ENCODE peak calls at places on chromosomes 6 and 20, in eight cellular contexts. C is Caco-2, O is tibial artery, G is psoas muscle, U is Peyer's patch, J is PC-3, T is cardiac muscle cell, E is SK-N-SH. Y is an unnamed sample.

GRCh38 chr6:27188206-27188884 is 59.2 kb upstream of the PRSS16 start:
- DNase-seq in O (peak; percentile 74), G (peak; percentile 63), E (peak; percentile 60), T (peak; percentile 87), U (peak; percentile 80), J (peak; percentile 79), C (peak; percentile 80), Y (peak; percentile 94)

GRCh38 chr6:137641474-137642077 is 147.4 kb upstream of the OLIG3 start:
- DNase-seq in O (peak; percentile 69), C (peak; percentile 67), T (peak; percentile 85), G (peak; percentile 77), E (peak; percentile 52), J (peak; percentile 65), U (peak; percentile 90), Y (peak; percentile 82)

GRCh38 chr20:46178891-46179290 is 60.8 kb downstream of the CD40 start:
- DNase-seq in E (no peak), G (no peak), U (no peak), T (no peak), O (no peak), J (no peak), C (no peak), Y (no peak)

GRCh38 chr20:17662333-17663039 is 19.6 kb downstream of the RRBP1 start:
- DNase-seq in U (peak; percentile 54), C (peak; percentile 11), J (no peak), O (peak; percentile 88), E (no peak), T (peak; percentile 96), G (no peak), Y (no peak)

GRCh38 chr6:3190056-3190455 is 32.7 kb upstream of the TUBB2A start:
- DNase-seq in O (no peak), T (no peak), U (no peak), J (no peak), C (no peak), E (no peak), G (no peak), Y (no peak)

GRCh38 chr6:89637960-89638319 is 607 bp downstream of the LYRM2 start:
- DNase-seq in G (no peak), U (no peak), T (no peak), J (no peak), E (no peak), O (no peak), C (no peak), Y (no peak)

GRCh38 chr6:5085638-5086293 is 625 bp downstream of the PPP1R3G start:
- DNase-seq in J (peak; percentile 42), U (no peak), T (peak; percentile 56), C (no peak), E (peak; percentile 76), G (peak; percentile 61), O (no peak), Y (peak; percentile 73)

GRCh38 chr6:3757241-3757641 is 5.7 kb upstream of the PXDC1 start:
- DNase-seq in T (no peak), C (no peak), G (no peak), J (no peak), O (no peak), U (peak; percentile 44), E (no peak), Y (no peak)

GRCh38 chr6:139531148-139531547 is 156.7 kb upstream of the CITED2 start:
- DNase-seq in O (no peak), G (no peak), E (no peak), T (no peak), J (peak; percentile 41), C (no peak), U (peak; percentile 68), Y (no peak)

GRCh38 chr6:75210885-75211739 is 5.3 kb upstream of the COL12A1 start:
- DNase-seq in O (peak; percentile 57), J (peak; percentile 74), G (no peak), U (peak; percentile 78), T (peak; percentile 83), E (peak; percentile 44), C (no peak), Y (peak; percentile 83)

GRCh38 chr20:46740214-46740609 is 30.8 kb downstream of the SLC2A10 start:
- DNase-seq in O (no peak), J (no peak), G (no peak), E (no peak), C (no peak), U (no peak), T (no peak), Y (no peak)

GRCh38 chr6:93272201-93272600 is 147.2 kb downstream of the EPHA7 start:
- DNase-seq in O (no peak), J (no peak), C (no peak), E (no peak), U (no peak), G (no peak), T (no peak), Y (peak; percentile 4)

GRCh38 chr6:148599967-148600426 is 146.8 kb upstream of the UST start:
- DNase-seq in T (no peak), U (no peak), C (no peak), E (no peak), G (no peak), O (no peak), J (no peak), Y (peak; percentile 34)

GRCh38 chr6:11460837-11461661 is 76.5 kb upstream of the TMEM170B start:
- DNase-seq in O (no peak), E (no peak), J (no peak), T (no peak), U (no peak), G (no peak), C (no peak), Y (no peak)

GRCh38 chr6:166379800-166380199 is 2.9 kb downstream of the MPC1 start:
- DNase-seq in E (no peak), T (no peak), U (no peak), G (no peak), J (no peak), C (no peak), O (no peak), Y (no peak)

DNA sequence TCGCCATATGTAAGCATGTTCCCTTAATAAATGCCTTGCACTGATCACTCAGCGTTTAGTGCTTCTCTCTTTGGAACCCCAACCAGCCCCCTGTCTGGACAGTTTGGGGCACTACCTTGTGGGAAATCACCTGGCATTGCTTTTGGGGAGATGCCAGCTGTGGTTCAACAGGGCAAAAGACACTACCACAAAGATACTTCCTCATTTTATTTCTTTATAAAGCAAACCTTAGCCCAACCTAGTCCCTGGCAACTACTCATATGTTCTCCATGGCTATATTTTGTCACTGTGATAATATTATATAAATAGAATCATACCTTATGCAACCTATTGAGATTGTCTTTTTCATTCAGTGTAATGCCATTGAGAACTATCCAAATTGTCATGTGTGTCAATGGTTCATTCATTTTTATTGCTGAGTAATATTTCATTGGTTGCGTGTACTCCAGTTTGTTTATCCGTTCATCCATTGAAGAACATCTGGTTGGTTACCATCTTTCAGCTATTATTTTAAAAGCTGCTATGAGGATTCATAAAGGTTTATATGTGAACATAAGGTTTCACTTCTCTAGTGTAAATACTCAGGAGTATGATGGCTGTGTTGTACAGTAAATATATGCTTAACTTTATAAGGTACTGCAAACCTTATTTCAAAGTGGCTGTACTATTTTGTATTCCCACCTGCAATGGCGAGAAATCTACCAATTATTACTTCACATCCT is 114.8 kb downstream of the MOXD1 start:
- DNase-seq in O (no peak), E (no peak), G (no peak), C (no peak), T (no peak), U (no peak), J (no peak), Y (no peak)
- TF ChIP-seq CTCF in O (no peak), E (no peak), G (no peak), C (no peak), T (no peak), U (no peak), J (no peak), Y (no peak)

DNA sequence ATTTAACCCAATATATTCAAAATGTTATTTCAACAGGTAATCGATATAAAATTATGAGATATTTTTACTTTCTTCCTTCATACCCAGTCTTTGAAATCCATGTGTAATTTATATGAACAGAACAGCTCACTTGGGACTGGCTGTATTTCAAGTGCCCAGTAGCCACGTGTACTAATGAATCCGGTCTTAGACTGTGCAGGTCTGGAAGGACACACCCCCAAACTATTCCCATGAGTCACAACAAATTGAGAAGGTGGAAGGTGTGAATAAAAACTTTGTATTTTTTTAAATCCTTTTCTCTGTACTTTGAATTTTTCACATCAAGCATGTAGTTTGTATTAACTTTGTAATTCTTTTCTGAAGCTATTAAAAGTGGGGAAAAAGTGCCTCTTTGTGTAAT is 2.8 kb downstream of the UNC5CL start:
- DNase-seq in U (no peak), J (peak; percentile 62), O (no peak), T (no peak), E (no peak), C (no peak), G (no peak), Y (no peak)
- H3K4me1 ChIP-seq in U (peaks cover 30% of the 10 kb centered on the region), J (peaks cover 21% of the 10 kb centered on the region), O (no peaks in the 10 kb centered on the region), T (peaks cover 19% of the 10 kb centered on the region), E (no peaks in the 10 kb centered on the region), C (peaks cover 44% of the 10 kb centered on the region), G (peaks cover 15% of the 10 kb centered on the region), Y (peaks cover 4% of the 10 kb centered on the region)

DNA sequence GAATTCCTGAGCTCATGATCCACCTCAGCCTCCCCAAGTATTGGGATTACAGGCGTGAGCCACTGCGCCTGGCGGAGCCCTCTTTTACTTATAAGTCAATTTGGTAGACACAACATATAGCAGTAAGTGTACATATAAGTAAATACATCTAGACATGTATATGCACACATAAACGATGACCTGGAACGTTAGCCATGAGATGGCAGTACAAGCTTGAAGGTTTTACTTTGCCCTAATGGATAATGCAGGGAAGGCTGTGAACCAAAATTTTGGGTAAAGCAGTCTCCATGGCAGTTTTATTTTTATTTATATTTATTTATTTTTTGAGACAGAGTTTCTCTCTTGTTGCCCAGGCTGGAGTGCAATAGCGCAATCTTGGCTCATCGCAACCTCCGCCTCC is 2.4 kb upstream of the GNMT start:
- DNase-seq in E (no peak), T (peak; percentile 16), U (no peak), C (no peak), G (no peak), J (no peak), O (no peak), Y (no peak)
- TF ChIP-seq CTCF in E (no peak), T (no peak), U (no peak), C (no peak), G (no peak), J (no peak), O (no peak), Y (no peak)

DNA sequence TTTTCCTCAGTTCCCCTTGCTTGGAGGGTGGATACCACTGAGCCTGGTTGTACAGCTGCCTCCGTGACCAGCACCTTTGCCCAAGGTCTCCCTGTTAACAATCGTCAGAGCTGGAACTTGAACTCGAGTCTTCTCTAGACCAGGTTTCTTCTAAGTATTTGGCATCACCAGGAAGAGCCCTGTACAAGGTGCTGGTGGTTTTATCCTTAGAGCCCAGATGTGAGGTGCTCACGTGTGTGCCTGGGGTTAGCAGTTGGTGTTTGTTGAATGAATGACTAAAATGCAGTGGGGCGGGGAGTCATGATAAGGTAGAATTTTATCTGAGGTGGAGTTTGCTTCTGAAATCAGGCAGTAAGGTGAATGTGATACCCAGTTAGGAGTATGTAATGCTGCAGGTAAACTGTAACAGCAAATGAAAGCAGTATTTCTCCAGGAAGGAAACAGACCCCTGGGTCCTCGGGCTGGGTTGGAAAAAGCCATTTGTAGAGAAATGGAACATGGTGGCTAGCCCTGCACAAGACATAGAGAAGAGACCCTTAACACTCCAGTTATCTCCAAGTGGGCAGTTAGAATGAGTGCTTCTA is 3.1 kb downstream of the DNAJC5 start:
- DNase-seq in T (no peak), G (no peak), E (no peak), J (no peak), O (no peak), U (no peak), C (no peak), Y (no peak)
- H3K4me1 ChIP-seq in T (peaks cover 12% of the 10 kb centered on the region), G (peaks cover 33% of the 10 kb centered on the region), E (peaks cover 7% of the 10 kb centered on the region), J (peaks cover 28% of the 10 kb centered on the region), O (peaks cover 14% of the 10 kb centered on the region), U (peaks cover 59% of the 10 kb centered on the region), C (peaks cover 21% of the 10 kb centered on the region), Y (peaks cover 9% of the 10 kb centered on the region)

Y was measured in neural progenitor cell.